ENCODE peak calls at places on chromosomes 3 and 15, in eight cellular contexts. C, Z, H, Y, Q, M, W and S are unnamed samples.

GRCh38 chr3:117531078-117531477 is 821.5 kb downstream of the TUSC7 start:
- DNase-seq in M (no peak), C (no peak), H (no peak), Q (no peak), Y (no peak), Z (no peak), W (no peak), S (no peak)

GRCh38 chr3:151008699-151009098 is 36.2 kb upstream of the CLRN1 start:
- DNase-seq in Z (peak; percentile 22), C (no peak), Y (peak; percentile 37), W (no peak), Q (peak; percentile 66), H (no peak), M (no peak), S (no peak)

GRCh38 chr3:153462550-153462949 is 300.5 kb downstream of the RAP2B start:
- DNase-seq in M (no peak), Z (no peak), C (no peak), W (no peak), H (no peak), Y (no peak), Q (no peak), S (no peak)

GRCh38 chr3:64687781-64688515 is at the start of gene ADAMTS9:
- DNase-seq in Q (peak; percentile 60), W (peak; percentile 49), C (peak; percentile 85), H (no peak), Y (peak; percentile 89), M (no peak), Z (no peak), S (peak; percentile 51)

GRCh38 chr3:123861081-123861836 is 22.9 kb downstream of the MYLK start:
- DNase-seq in W (no peak), H (no peak), Z (no peak), M (no peak), Q (no peak), Y (no peak), C (no peak), S (no peak)

GRCh38 chr3:42898896-42899675 is 6.9 kb upstream of the ZNF662 start:
- DNase-seq in Q (no peak), C (no peak), H (no peak), W (no peak), Y (no peak), M (no peak), Z (peak; percentile 27), S (no peak)

GRCh38 chr3:64616953-64617352 is 70.8 kb downstream of the ADAMTS9 start:
- DNase-seq in Y (no peak), M (no peak), W (no peak), C (no peak), Q (no peak), H (no peak), Z (no peak), S (no peak)

GRCh38 chr3:66398228-66399025 is 102.4 kb downstream of the LRIG1 start:
- DNase-seq in H (no peak), C (no peak), M (no peak), W (no peak), Y (no peak), Q (peak; percentile 56), Z (peak; percentile 53), S (no peak)

GRCh38 chr15:69860921-69861320 is 236.8 kb downstream of the TLE3 start:
- DNase-seq in C (no peak), M (no peak), H (no peak), Y (no peak), W (no peak), Z (no peak), Q (no peak), S (no peak)

GRCh38 chr3:186097663-186098451 is 11.0 kb downstream of the ETV5 start:
- DNase-seq in M (peak; percentile 74), Z (peak; percentile 81), Y (peak; percentile 87), H (peak; percentile 85), W (peak; percentile 58), Q (peak; percentile 78), C (peak; percentile 96), S (peak; percentile 82)

GRCh38 chr3:184335661-184336483 is 1.5 kb upstream of the FAM131A start:
- DNase-seq in Y (peak; percentile 94), Z (peak; percentile 40), M (peak; percentile 76), W (peak; percentile 77), Q (peak; percentile 78), H (no peak), C (peak; percentile 97), S (peak; percentile 87)

GRCh38 chr3:120793601-120794000 is 51.1 kb downstream of the GTF2E1 start:
- DNase-seq in Z (no peak), W (no peak), H (no peak), M (no peak), Y (no peak), Q (peak; percentile 28), C (no peak), S (no peak)

GRCh38 chr3:16463119-16463518 is 50.4 kb downstream of the RFTN1 start:
- DNase-seq in C (no peak), Q (no peak), H (no peak), Z (no peak), W (no peak), Y (no peak), M (no peak), S (no peak)

GRCh38 chr15:85689729-85690128 is 105.0 kb downstream of the KLHL25 start:
- DNase-seq in W (no peak), C (no peak), Q (peak; percentile 72), Z (peak; percentile 17), M (no peak), Y (peak; percentile 58), H (no peak), S (no peak)

GRCh38 chr15:80503319-80503952 is 99.3 kb downstream of the ARNT2 start:
- DNase-seq in C (no peak), M (no peak), W (no peak), Q (no peak), H (no peak), Y (no peak), Z (no peak), S (no peak)

GRCh38 chr15:76391847-76392246 is 55.3 kb downstream of the ISL2 start:
- DNase-seq in Q (peak; percentile 32), Y (no peak), H (no peak), M (no peak), Z (no peak), C (no peak), W (no peak), S (no peak)

GRCh38 chr3:25045291-25045690 is 382.8 kb upstream of the RARB start:
- DNase-seq in W (no peak), C (no peak), H (no peak), Z (no peak), Y (peak; percentile 32), Q (no peak), M (no peak), S (no peak)

GRCh38 chr3:127072971-127073851 is 90.3 kb downstream of the PLXNA1 start:
- DNase-seq in Z (no peak), W (no peak), Q (no peak), Y (no peak), H (no peak), M (no peak), C (no peak), S (no peak)

DNA sequence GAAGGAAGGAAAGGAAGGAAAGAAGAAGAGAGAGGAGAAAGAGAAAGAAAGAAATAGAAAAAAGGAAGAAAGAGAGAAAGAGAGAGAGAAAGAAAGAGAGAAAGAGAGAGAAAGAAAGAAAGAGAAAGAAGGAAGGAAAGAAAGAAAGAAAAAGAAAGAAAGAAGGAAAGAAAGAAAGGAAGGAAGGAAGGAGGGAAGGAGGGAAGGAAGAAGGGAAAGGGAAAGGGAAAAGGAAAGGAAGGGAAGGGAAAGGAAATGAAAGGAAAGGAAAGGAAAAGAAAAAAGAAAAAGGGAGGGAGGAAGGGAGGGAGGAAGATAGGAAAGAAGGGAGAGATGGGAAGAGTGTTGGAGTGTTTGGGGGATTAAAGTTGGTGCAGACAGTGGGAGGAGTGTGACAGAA is 450.1 kb downstream of the GBE1 start:
- DNase-seq in H (no peak), C (no peak), W (no peak), Z (no peak), Q (no peak), M (no peak), Y (no peak), S (no peak)
- TF ChIP-seq CTCF in H (no peak), C (no peak), W (no peak), Z (no peak), Q (no peak), M (no peak), Y (no peak), S (no peak)

GRCh38 chr15:75182187-75183131 is 19.2 kb upstream of the C15orf39 start:
- DNase-seq in Z (peak; percentile 33), Q (peak; percentile 28), H (no peak), C (no peak), Y (peak; percentile 56), W (no peak), M (no peak), S (no peak)
- TF ChIP-seq CTCF in Z (peak; percentile 7), Q (no peak), H (no peak), C (no peak), Y (no peak), W (no peak), M (no peak), S (no peak)

GRCh38 chr3:142844339-142844977 is 44.4 kb downstream of the PCOLCE2 start:
- DNase-seq in Q (peak; percentile 38), Y (peak; percentile 46), H (no peak), Z (peak; percentile 87), M (peak; percentile 62), W (no peak), C (peak; percentile 46), S (no peak)
- TF ChIP-seq CTCF in Q (peak; percentile 35), Y (peak; percentile 40), H (peak; percentile 66), Z (peak; percentile 48), M (peak; percentile 43), W (no peak), C (peak; percentile 55), S (peak; percentile 20)

GRCh38 chr15:68820589-68821189 is at the start of gene ANP32A:
- DNase-seq in W (peak; percentile 94), Q (peak; percentile 91), M (peak; percentile 100), C (peak; percentile 99), H (no peak), Z (peak; percentile 67), Y (peak; percentile 98), S (peak; percentile 97)

GRCh38 chr15:68818671-68819450 is 1.8 kb downstream of the ANP32A start:
- DNase-seq in Y (peak; percentile 69), M (no peak), W (peak; percentile 40), H (no peak), Z (no peak), Q (no peak), C (peak; percentile 49), S (peak; percentile 53)

GRCh38 chr15:68818088-68818670 is 2.5 kb downstream of the ANP32A start:
- DNase-seq in M (peak; percentile 42), Z (no peak), C (peak; percentile 81), H (no peak), W (peak; percentile 56), Q (peak; percentile 54), Y (peak; percentile 86), S (no peak)

GRCh38 chr15:68820205-68820588 is 498 bp downstream of the ANP32A start:
- DNase-seq in Y (peak; percentile 71), W (no peak), Z (no peak), Q (no peak), H (no peak), C (peak; percentile 44), M (peak; percentile 26), S (peak; percentile 48)

DNA sequence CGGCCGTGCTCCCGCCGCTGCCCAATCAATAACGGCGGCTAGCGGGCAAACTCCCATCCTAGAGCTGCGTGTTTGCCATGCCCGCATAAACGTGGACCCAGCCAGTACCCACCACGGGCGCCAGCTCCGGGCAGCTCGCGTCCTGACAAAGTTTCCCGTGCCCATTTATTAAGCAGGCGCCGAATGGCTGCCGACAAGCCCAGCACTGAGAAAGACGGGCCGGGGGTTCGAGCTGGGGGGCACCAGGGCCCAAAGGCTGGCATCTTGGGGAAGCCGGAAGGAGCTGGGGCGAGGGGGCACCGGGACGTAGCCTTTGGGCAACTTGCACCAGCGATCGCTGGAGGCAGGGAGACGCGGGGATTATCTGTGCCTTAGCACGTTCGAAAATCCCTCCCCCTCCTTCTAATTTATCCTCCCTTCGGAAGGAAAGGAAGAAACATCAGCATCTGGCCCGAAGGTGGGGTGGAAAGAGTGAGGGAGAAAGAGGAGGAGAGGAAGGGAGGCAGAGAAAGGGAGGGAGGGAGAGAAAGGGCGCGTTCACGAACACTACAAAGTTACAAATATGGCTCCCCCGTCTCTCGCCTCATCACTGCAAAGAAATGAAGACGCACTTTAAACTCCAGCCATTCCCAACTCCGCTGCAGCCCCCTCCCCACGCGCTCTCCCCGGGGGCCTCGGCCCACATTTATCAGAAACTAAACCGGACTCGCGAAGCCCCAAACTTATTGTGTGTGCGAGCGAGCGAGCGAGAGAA is 1.1 kb downstream of the ANP32A start:
- DNase-seq in Y (peak; percentile 67), Z (no peak), W (peak; percentile 48), C (peak; percentile 45), M (peak; percentile 34), Q (peak; percentile 47), H (no peak), S (no peak)
- TF ChIP-seq CTCF in Y (no peak), Z (no peak), W (no peak), C (no peak), M (no peak), Q (no peak), H (no peak), S (no peak)